ENCODE peak calls at places on chromosomes 13 and 19, in six cellular contexts. F, T, P, Z, E and B are unnamed samples.

GRCh38 chr13:32267836-32268439 is 47.2 kb downstream of the ZAR1L start:
- DNase-seq in P (no peak), F (no peak), E (no peak), Z (no peak), T (no peak), B (no peak)

GRCh38 chr13:104385409-104385808 is 1319.2 kb upstream of the SLC10A2 start:
- DNase-seq in T (no peak), P (no peak), F (peak; percentile 56), E (no peak), Z (no peak), B (no peak)

GRCh38 chr19:2040647-2041435 is 10.2 kb downstream of the MKNK2 start:
- DNase-seq in F (no peak), Z (peak; percentile 50), P (no peak), T (no peak), E (no peak), B (peak; percentile 2)

GRCh38 chr13:51241720-51242119 is 19.5 kb downstream of the FAM124A start:
- DNase-seq in F (no peak), Z (no peak), P (no peak), T (no peak), E (no peak), B (no peak)

GRCh38 chr19:17877696-17878095 is 6.0 kb downstream of the SLC5A5 start:
- DNase-seq in F (no peak), P (no peak), E (no peak), T (no peak), Z (no peak), B (no peak)

GRCh38 chr19:30320466-30320865 is 51.7 kb upstream of the ZNF536 start:
- DNase-seq in Z (no peak), E (no peak), P (no peak), T (no peak), F (no peak), B (no peak)

GRCh38 chr19:19615086-19615485 is 3.4 kb downstream of the PBX4 start:
- DNase-seq in Z (no peak), F (peak; percentile 46), P (no peak), T (no peak), E (no peak), B (no peak)

GRCh38 chr19:1256646-1257474 is 8.5 kb downstream of the MIDN start:
- DNase-seq in Z (no peak), P (no peak), T (no peak), F (no peak), E (no peak), B (no peak)

GRCh38 chr13:50406831-50407230 is 391.6 kb downstream of the KCNRG start:
- DNase-seq in P (no peak), F (no peak), T (no peak), E (no peak), Z (no peak), B (no peak)

GRCh38 chr19:45613926-45614725 is 12.1 kb upstream of the GPR4 start:
- DNase-seq in Z (no peak), P (no peak), F (peak; percentile 93), T (no peak), E (no peak), B (no peak)

GRCh38 chr19:5030822-5031221 is 61.9 kb downstream of the KDM4B start:
- DNase-seq in E (no peak), T (no peak), P (no peak), F (no peak), Z (no peak), B (no peak)

GRCh38 chr19:58009666-58010301 is 7.2 kb upstream of the ZNF606 start:
- DNase-seq in P (peak; percentile 75), F (peak; percentile 63), E (no peak), T (peak; percentile 26), Z (peak; percentile 71), B (peak; percentile 15)

GRCh38 chr13:34462843-34463242 is 479.2 kb upstream of the NBEA start:
- DNase-seq in E (no peak), Z (no peak), T (no peak), P (no peak), F (peak; percentile 22), B (no peak)

GRCh38 chr19:35874392-35874930 is 6.1 kb downstream of the APLP1 start:
- DNase-seq in P (no peak), E (no peak), F (no peak), T (no peak), Z (no peak), B (no peak)

GRCh38 chr19:30244533-30244932 is 127.7 kb upstream of the ZNF536 start:
- DNase-seq in Z (no peak), F (no peak), E (no peak), T (no peak), P (no peak), B (no peak)

GRCh38 chr13:28408235-28408848 is 86.6 kb downstream of the FLT1 start:
- DNase-seq in Z (no peak), E (no peak), P (no peak), T (no peak), F (no peak), B (peak; percentile 15)

GRCh38 chr19:47430041-47430802 is 10.9 kb upstream of the MEIS3 start:
- DNase-seq in Z (peak; percentile 58), T (no peak), P (no peak), E (no peak), F (peak; percentile 27), B (no peak)

GRCh38 chr13:108657520-108657919 is 28.1 kb downstream of the MYO16 start:
- DNase-seq in F (no peak), E (no peak), Z (no peak), P (no peak), T (no peak), B (no peak)

GRCh38 chr13:43751624-43752023 is 35.1 kb downstream of the ENOX1 start:
- DNase-seq in E (no peak), Z (no peak), F (peak; percentile 4), T (no peak), P (no peak), B (no peak)

GRCh38 chr13:24458736-24459135 is 53.8 kb downstream of the PARP4 start:
- DNase-seq in P (no peak), F (no peak), E (no peak), Z (no peak), T (no peak), B (no peak)

GRCh38 chr19:51372649-51373504 is at the start of gene NKG7:
- DNase-seq in P (no peak), F (no peak), Z (no peak), T (no peak), E (no peak), B (no peak)

GRCh38 chr19:34345934-34346333 is 19.1 kb upstream of the GPI start:
- DNase-seq in E (no peak), P (peak; percentile 46), F (peak; percentile 63), Z (peak; percentile 76), T (no peak), B (peak; percentile 34)

GRCh38 chr19:31160346-31160926 is 188.8 kb downstream of the TSHZ3 start:
- DNase-seq in T (no peak), E (no peak), Z (no peak), F (peak; percentile 54), P (no peak), B (no peak)

GRCh38 chr19:4649392-4650094 is 10.2 kb downstream of the TNFAIP8L1 start:
- DNase-seq in P (no peak), F (no peak), Z (no peak), T (no peak), E (no peak), B (no peak)

GRCh38 chr19:571127-571974 is 1.0 kb upstream of the BSG start:
- DNase-seq in T (no peak), P (peak; percentile 59), F (peak; percentile 35), E (no peak), Z (no peak), B (no peak)

GRCh38 chr19:4986056-4986455 is 17.1 kb downstream of the KDM4B start:
- DNase-seq in T (no peak), Z (no peak), P (no peak), E (no peak), F (no peak), B (no peak)

GRCh38 chr13:50419466-50419865 is 404.2 kb downstream of the KCNRG start:
- DNase-seq in Z (no peak), T (no peak), F (peak; percentile 17), P (no peak), E (no peak), B (no peak)

GRCh38 chr19:5341448-5341820 is 822 bp upstream of the PTPRS start:
- DNase-seq in T (no peak), F (no peak), E (no peak), Z (no peak), P (no peak), B (no peak)

GRCh38 chr19:6271721-6272410 is 7.9 kb downstream of the MLLT1 start:
- DNase-seq in P (peak; percentile 76), T (no peak), Z (peak; percentile 77), E (no peak), F (peak; percentile 74), B (peak; percentile 69)

DNA sequence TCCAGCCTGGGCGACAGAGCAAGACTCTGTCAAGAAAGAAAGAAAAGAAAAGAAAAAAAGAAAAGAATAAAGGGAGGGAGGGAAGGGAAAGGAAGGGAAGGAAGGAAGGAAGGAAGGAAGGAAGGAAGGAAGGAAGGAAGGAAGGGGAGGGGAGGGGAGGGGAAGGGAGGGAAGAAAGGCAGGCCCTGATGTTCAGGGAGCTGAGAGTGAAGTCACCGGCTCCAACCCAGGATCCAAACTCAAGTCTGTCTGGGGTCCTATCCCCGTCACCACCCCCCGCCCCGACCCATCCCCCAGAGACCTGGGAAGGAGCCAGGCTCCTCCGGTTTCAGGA is 5.8 kb upstream of the RDH13 start:
- DNase-seq in P (no peak), Z (no peak), E (no peak), T (no peak), F (no peak), B (no peak)
- H3K27ac ChIP-seq in P (peak overlapping the region; percentile 17), Z (no peak overlapping the region), E (no peak overlapping the region), T (no peak overlapping the region), F (no peak overlapping the region), B (no peak overlapping the region)

DNA sequence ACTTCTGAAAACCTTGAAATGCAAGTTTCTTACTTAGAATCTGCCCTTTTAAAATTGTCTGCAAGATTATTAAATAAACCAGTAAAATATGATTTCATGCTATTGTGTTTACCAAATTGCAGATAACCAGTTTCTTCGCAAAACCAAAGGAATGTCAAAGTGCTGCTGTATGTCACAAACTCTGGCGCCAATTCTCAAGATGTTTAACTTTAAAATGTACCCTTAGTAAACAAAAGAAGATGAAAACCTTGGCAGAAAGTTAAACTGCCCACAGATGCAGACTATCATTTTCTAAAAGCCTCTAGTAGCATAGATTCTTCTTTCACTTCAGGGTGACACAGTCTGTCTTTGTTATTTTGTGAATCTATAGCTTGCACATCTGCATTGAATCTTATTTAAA is 189.2 kb downstream of the SLITRK6 start:
- DNase-seq in P (no peak), T (no peak), F (peak; percentile 18), Z (no peak), E (no peak), B (no peak)
- H3K27ac ChIP-seq in P (no peak overlapping the region), T (no peak overlapping the region), F (no peak overlapping the region), Z (no peak overlapping the region), E (no peak overlapping the region), B (no peak overlapping the region)

GRCh38 chr13:85709072-85709471 is 90.1 kb downstream of the SLITRK6 start:
- DNase-seq in P (no peak), F (peak; percentile 41), E (no peak), T (no peak), Z (no peak), B (no peak)

GRCh38 chr13:85710545-85710944 is 88.7 kb downstream of the SLITRK6 start:
- DNase-seq in T (no peak), Z (no peak), F (no peak), P (no peak), E (no peak), B (no peak)

GRCh38 chr13:85709721-85710120 is 89.5 kb downstream of the SLITRK6 start:
- DNase-seq in T (no peak), E (no peak), Z (no peak), P (no peak), F (no peak), B (no peak)
- H3K27ac ChIP-seq in T (no peak overlapping the region), E (no peak overlapping the region), Z (no peak overlapping the region), P (no peak overlapping the region), F (no peak overlapping the region), B (no peak overlapping the region)

GRCh38 chr13:109795021-109795420 is 8.6 kb upstream of the IRS2 start:
- DNase-seq in F (no peak), P (no peak), T (no peak), E (no peak), Z (no peak), B (no peak)
- H3K27ac ChIP-seq in F (no peak overlapping the region), P (no peak overlapping the region), T (no peak overlapping the region), E (no peak overlapping the region), Z (no peak overlapping the region), B (no peak overlapping the region)